ENCODE peak calls at places on chromosomes 3 and 15, in nine cellular contexts. One of them, this sample, is unnamed.

GRCh38 chr15:52164631-52165265 is 26.4 kb downstream of the GNB5 start:
- DNase-seq in mammary epithelial cell: no peak
- DNase-seq in psoas muscle: no peak
- DNase-seq in CD4-positive, CD25-positive, alpha-beta regulatory T cell: peak; percentile 15
- DNase-seq in WERI-Rb-1: no peak
- DNase-seq in CD8-positive, alpha-beta memory T cell: no peak
- DNase-seq in tibial nerve: no peak
- DNase-seq in IMR-90: peak; percentile 45
- DNase-seq in heart left ventricle: no peak
- DNase-seq in this sample: no peak

GRCh38 chr3:4744405-4745239 is 234.6 kb upstream of the BHLHE40 start:
- DNase-seq in psoas muscle: no peak
- DNase-seq in heart left ventricle: no peak
- DNase-seq in tibial nerve: no peak
- DNase-seq in IMR-90: peak; percentile 82
- DNase-seq in WERI-Rb-1: no peak
- DNase-seq in CD8-positive, alpha-beta memory T cell: no peak
- DNase-seq in CD4-positive, CD25-positive, alpha-beta regulatory T cell: no peak
- DNase-seq in mammary epithelial cell: no peak
- DNase-seq in this sample: no peak

GRCh38 chr15:23532019-23532418 is 33.5 kb upstream of the MKRN3 start:
- DNase-seq in CD4-positive, CD25-positive, alpha-beta regulatory T cell: no peak
- DNase-seq in WERI-Rb-1: peak; percentile 60
- DNase-seq in heart left ventricle: no peak
- DNase-seq in psoas muscle: no peak
- DNase-seq in tibial nerve: no peak
- DNase-seq in CD8-positive, alpha-beta memory T cell: no peak
- DNase-seq in mammary epithelial cell: no peak
- DNase-seq in IMR-90: no peak
- DNase-seq in this sample: no peak

GRCh38 chr3:38555926-38556325 is 59.8 kb downstream of the EXOG start:
- DNase-seq in CD4-positive, CD25-positive, alpha-beta regulatory T cell: no peak
- DNase-seq in tibial nerve: no peak
- DNase-seq in WERI-Rb-1: peak; percentile 6
- DNase-seq in CD8-positive, alpha-beta memory T cell: no peak
- DNase-seq in IMR-90: no peak
- DNase-seq in heart left ventricle: no peak
- DNase-seq in psoas muscle: no peak
- DNase-seq in mammary epithelial cell: no peak
- DNase-seq in this sample: no peak

GRCh38 chr15:85380860-85381535 is 595 bp downstream of the AKAP13 start:
- DNase-seq in mammary epithelial cell: no peak
- DNase-seq in WERI-Rb-1: no peak
- DNase-seq in CD4-positive, CD25-positive, alpha-beta regulatory T cell: peak; percentile 62
- DNase-seq in psoas muscle: peak; percentile 71
- DNase-seq in heart left ventricle: peak; percentile 62
- DNase-seq in tibial nerve: peak; percentile 22
- DNase-seq in IMR-90: no peak
- DNase-seq in CD8-positive, alpha-beta memory T cell: peak; percentile 65
- DNase-seq in this sample: no peak

GRCh38 chr15:99305761-99306505 is 54.7 kb downstream of the LRRC28 start:
- DNase-seq in WERI-Rb-1: peak; percentile 64
- DNase-seq in CD8-positive, alpha-beta memory T cell: no peak
- DNase-seq in mammary epithelial cell: peak; percentile 68
- DNase-seq in tibial nerve: peak; percentile 46
- DNase-seq in heart left ventricle: peak; percentile 61
- DNase-seq in psoas muscle: peak; percentile 93
- DNase-seq in IMR-90: peak; percentile 87
- DNase-seq in CD4-positive, CD25-positive, alpha-beta regulatory T cell: no peak
- DNase-seq in this sample: peak; percentile 65

GRCh38 chr3:177633671-177634207 is 436.5 kb upstream of the TBL1XR1 start:
- DNase-seq in mammary epithelial cell: no peak
- DNase-seq in IMR-90: peak; percentile 89
- DNase-seq in psoas muscle: no peak
- DNase-seq in tibial nerve: no peak
- DNase-seq in WERI-Rb-1: no peak
- DNase-seq in CD4-positive, CD25-positive, alpha-beta regulatory T cell: no peak
- DNase-seq in CD8-positive, alpha-beta memory T cell: no peak
- DNase-seq in heart left ventricle: no peak
- DNase-seq in this sample: no peak

GRCh38 chr3:7788881-7789280 is 712.7 kb upstream of the LMCD1 start:
- DNase-seq in heart left ventricle: no peak
- DNase-seq in tibial nerve: no peak
- DNase-seq in IMR-90: no peak
- DNase-seq in CD4-positive, CD25-positive, alpha-beta regulatory T cell: no peak
- DNase-seq in WERI-Rb-1: no peak
- DNase-seq in mammary epithelial cell: no peak
- DNase-seq in psoas muscle: no peak
- DNase-seq in CD8-positive, alpha-beta memory T cell: no peak
- DNase-seq in this sample: no peak

GRCh38 chr3:143885803-143886427 is 37.6 kb upstream of the SLC9A9 start:
- DNase-seq in heart left ventricle: no peak
- DNase-seq in CD8-positive, alpha-beta memory T cell: no peak
- DNase-seq in mammary epithelial cell: peak; percentile 23
- DNase-seq in psoas muscle: no peak
- DNase-seq in IMR-90: peak; percentile 34
- DNase-seq in CD4-positive, CD25-positive, alpha-beta regulatory T cell: peak; percentile 27
- DNase-seq in WERI-Rb-1: peak; percentile 19
- DNase-seq in tibial nerve: no peak
- DNase-seq in this sample: no peak

GRCh38 chr15:64068133-64068532 is 21.8 kb upstream of the DAPK2 start:
- DNase-seq in tibial nerve: no peak
- DNase-seq in mammary epithelial cell: no peak
- DNase-seq in IMR-90: no peak
- DNase-seq in heart left ventricle: no peak
- DNase-seq in CD4-positive, CD25-positive, alpha-beta regulatory T cell: no peak
- DNase-seq in CD8-positive, alpha-beta memory T cell: no peak
- DNase-seq in WERI-Rb-1: no peak
- DNase-seq in psoas muscle: no peak
- DNase-seq in this sample: no peak

GRCh38 chr3:55654123-55654787 is 167.1 kb upstream of the WNT5A start:
- DNase-seq in CD8-positive, alpha-beta memory T cell: no peak
- DNase-seq in WERI-Rb-1: no peak
- DNase-seq in tibial nerve: no peak
- DNase-seq in IMR-90: no peak
- DNase-seq in CD4-positive, CD25-positive, alpha-beta regulatory T cell: no peak
- DNase-seq in heart left ventricle: no peak
- DNase-seq in mammary epithelial cell: no peak
- DNase-seq in psoas muscle: no peak
- DNase-seq in this sample: no peak

GRCh38 chr15:24862726-24863521 is 91.9 kb upstream of the SNRPN start:
- DNase-seq in WERI-Rb-1: no peak
- DNase-seq in CD8-positive, alpha-beta memory T cell: no peak
- DNase-seq in heart left ventricle: no peak
- DNase-seq in IMR-90: peak; percentile 63
- DNase-seq in psoas muscle: no peak
- DNase-seq in CD4-positive, CD25-positive, alpha-beta regulatory T cell: no peak
- DNase-seq in tibial nerve: no peak
- DNase-seq in mammary epithelial cell: no peak
- DNase-seq in this sample: no peak

GRCh38 chr3:58900372-58900771 is 149.5 kb downstream of the CFAP20DC start:
- DNase-seq in WERI-Rb-1: no peak
- DNase-seq in CD8-positive, alpha-beta memory T cell: no peak
- DNase-seq in heart left ventricle: no peak
- DNase-seq in psoas muscle: no peak
- DNase-seq in IMR-90: no peak
- DNase-seq in tibial nerve: no peak
- DNase-seq in mammary epithelial cell: no peak
- DNase-seq in CD4-positive, CD25-positive, alpha-beta regulatory T cell: no peak
- DNase-seq in this sample: no peak

DNA sequence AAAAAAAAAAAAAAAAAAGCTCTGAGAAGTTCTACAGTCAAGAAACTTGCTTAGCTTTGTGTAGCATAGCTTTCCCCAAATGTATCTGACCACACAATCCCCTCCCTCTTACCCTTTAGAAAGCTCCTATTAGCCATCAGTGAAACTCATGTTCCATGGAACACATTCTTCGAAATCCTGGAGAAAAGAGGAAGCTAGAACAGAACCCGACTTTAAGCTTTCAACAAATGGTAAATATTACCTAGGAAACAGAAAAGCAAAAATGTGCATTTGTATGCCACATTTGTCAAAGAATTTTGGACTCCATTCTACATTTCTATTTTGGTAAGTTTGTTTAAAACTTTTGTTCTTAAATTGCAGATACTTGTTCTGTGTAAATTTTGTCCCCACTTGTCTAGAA is 17.4 kb upstream of the CRTC3 start:
- DNase-seq in tibial nerve: no peak
- DNase-seq in heart left ventricle: no peak
- DNase-seq in psoas muscle: no peak
- DNase-seq in CD4-positive, CD25-positive, alpha-beta regulatory T cell: no peak
- DNase-seq in mammary epithelial cell: no peak
- DNase-seq in WERI-Rb-1: no peak
- DNase-seq in IMR-90: no peak
- DNase-seq in CD8-positive, alpha-beta memory T cell: no peak
- DNase-seq in this sample: no peak
- H3K27ac ChIP-seq in tibial nerve: no peak overlapping the region
- H3K27ac ChIP-seq in heart left ventricle: no peak overlapping the region
- H3K27ac ChIP-seq in psoas muscle: no peak overlapping the region
- H3K27ac ChIP-seq in CD4-positive, CD25-positive, alpha-beta regulatory T cell: no peak overlapping the region
- H3K27ac ChIP-seq in mammary epithelial cell: no peak overlapping the region
- H3K27ac ChIP-seq in WERI-Rb-1: no peak overlapping the region
- H3K27ac ChIP-seq in IMR-90: no peak overlapping the region
- H3K27ac ChIP-seq in CD8-positive, alpha-beta memory T cell: no peak overlapping the region
- H3K27ac ChIP-seq in this sample: no peak overlapping the region

GRCh38 chr15:45113380-45113990 is 487 bp downstream of the DUOX2 start:
- DNase-seq in tibial nerve: no peak
- DNase-seq in mammary epithelial cell: no peak
- DNase-seq in CD8-positive, alpha-beta memory T cell: no peak
- DNase-seq in CD4-positive, CD25-positive, alpha-beta regulatory T cell: no peak
- DNase-seq in IMR-90: no peak
- DNase-seq in psoas muscle: no peak
- DNase-seq in heart left ventricle: no peak
- DNase-seq in WERI-Rb-1: no peak
- DNase-seq in this sample: no peak
- H3K27me3 ChIP-seq in tibial nerve: peaks cover 8% of the 10 kb centered on the region
- H3K27me3 ChIP-seq in mammary epithelial cell: peaks cover 58% of the 10 kb centered on the region
- H3K27me3 ChIP-seq in CD8-positive, alpha-beta memory T cell: peaks cover 63% of the 10 kb centered on the region
- H3K27me3 ChIP-seq in CD4-positive, CD25-positive, alpha-beta regulatory T cell: peaks cover 25% of the 10 kb centered on the region
- H3K27me3 ChIP-seq in IMR-90: peaks cover 82% of the 10 kb centered on the region
- H3K27me3 ChIP-seq in psoas muscle: peaks cover 3% of the 10 kb centered on the region
- H3K27me3 ChIP-seq in heart left ventricle: peaks cover 87% of the 10 kb centered on the region
- H3K27me3 ChIP-seq in WERI-Rb-1: peaks cover 50% of the 10 kb centered on the region
- H3K27me3 ChIP-seq in this sample: peaks cover 17% of the 10 kb centered on the region

GRCh38 chr3:52002768-52003167 is 7.1 kb upstream of the RPL29 start:
- DNase-seq in psoas muscle: no peak
- DNase-seq in heart left ventricle: no peak
- DNase-seq in mammary epithelial cell: no peak
- DNase-seq in tibial nerve: no peak
- DNase-seq in IMR-90: no peak
- DNase-seq in WERI-Rb-1: no peak
- DNase-seq in CD8-positive, alpha-beta memory T cell: no peak
- DNase-seq in CD4-positive, CD25-positive, alpha-beta regulatory T cell: no peak
- DNase-seq in this sample: no peak

GRCh38 chr3:52006017-52006819 is 10.5 kb upstream of the RPL29 start:
- DNase-seq in tibial nerve: no peak
- DNase-seq in heart left ventricle: no peak
- DNase-seq in mammary epithelial cell: no peak
- DNase-seq in CD4-positive, CD25-positive, alpha-beta regulatory T cell: no peak
- DNase-seq in IMR-90: no peak
- DNase-seq in WERI-Rb-1: no peak
- DNase-seq in psoas muscle: no peak
- DNase-seq in CD8-positive, alpha-beta memory T cell: no peak
- DNase-seq in this sample: no peak

GRCh38 chr3:52004906-52005395 is 9.3 kb upstream of the RPL29 start:
- DNase-seq in psoas muscle: no peak
- DNase-seq in IMR-90: no peak
- DNase-seq in mammary epithelial cell: no peak
- DNase-seq in CD8-positive, alpha-beta memory T cell: no peak
- DNase-seq in CD4-positive, CD25-positive, alpha-beta regulatory T cell: no peak
- DNase-seq in WERI-Rb-1: peak; percentile 51
- DNase-seq in tibial nerve: no peak
- DNase-seq in heart left ventricle: no peak
- DNase-seq in this sample: no peak

GRCh38 chr3:52005571-52005986 is 9.9 kb upstream of the RPL29 start:
- DNase-seq in IMR-90: peak; percentile 82
- DNase-seq in CD4-positive, CD25-positive, alpha-beta regulatory T cell: no peak
- DNase-seq in mammary epithelial cell: peak; percentile 63
- DNase-seq in CD8-positive, alpha-beta memory T cell: no peak
- DNase-seq in heart left ventricle: peak; percentile 59
- DNase-seq in WERI-Rb-1: peak; percentile 81
- DNase-seq in tibial nerve: no peak
- DNase-seq in psoas muscle: no peak
- DNase-seq in this sample: no peak

DNA sequence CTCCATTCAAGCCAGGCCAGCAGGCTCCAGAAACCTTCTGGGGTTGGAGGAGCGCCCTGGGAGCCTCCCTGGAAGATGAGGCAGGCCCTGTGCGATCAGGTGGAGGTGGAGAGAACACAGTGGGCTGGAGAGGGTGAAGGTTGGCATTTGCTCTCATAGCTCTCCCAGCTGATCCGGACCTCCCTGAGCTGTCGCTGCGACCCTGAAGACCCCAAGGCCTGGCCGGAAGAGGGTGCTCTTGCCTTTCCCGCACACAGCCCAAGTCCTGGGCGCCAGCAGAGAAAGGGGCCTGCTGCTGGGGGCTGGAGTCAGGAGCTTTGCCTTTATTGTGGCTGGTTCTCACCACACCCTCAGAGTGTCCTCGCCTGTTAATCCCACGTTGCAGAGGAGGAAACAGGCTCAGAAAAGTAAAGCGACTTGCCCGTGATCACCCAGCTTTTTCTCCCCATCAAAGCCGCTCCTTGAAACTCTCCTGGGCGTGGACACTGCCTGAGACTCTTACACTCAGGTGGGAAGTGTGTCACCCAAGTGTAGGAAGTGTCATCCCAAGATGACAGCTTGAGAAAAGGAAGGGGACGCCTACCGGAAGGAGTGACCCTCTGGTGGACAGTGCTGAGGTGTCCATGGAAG is 8.6 kb upstream of the RPL29 start:
- DNase-seq in IMR-90: peak; percentile 48
- DNase-seq in heart left ventricle: peak; percentile 72
- DNase-seq in CD4-positive, CD25-positive, alpha-beta regulatory T cell: no peak
- DNase-seq in tibial nerve: no peak
- DNase-seq in WERI-Rb-1: peak; percentile 91
- DNase-seq in mammary epithelial cell: no peak
- DNase-seq in CD8-positive, alpha-beta memory T cell: no peak
- DNase-seq in psoas muscle: peak; percentile 81
- DNase-seq in this sample: no peak
- H3K27ac ChIP-seq in IMR-90: no peak overlapping the region
- H3K27ac ChIP-seq in heart left ventricle: no peak overlapping the region
- H3K27ac ChIP-seq in CD4-positive, CD25-positive, alpha-beta regulatory T cell: no peak overlapping the region
- H3K27ac ChIP-seq in tibial nerve: peak overlapping the region; percentile 56
- H3K27ac ChIP-seq in WERI-Rb-1: peak overlapping the region; percentile 61
- H3K27ac ChIP-seq in mammary epithelial cell: no peak overlapping the region
- H3K27ac ChIP-seq in CD8-positive, alpha-beta memory T cell: no peak overlapping the region
- H3K27ac ChIP-seq in psoas muscle: no peak overlapping the region
- H3K27ac ChIP-seq in this sample: peak overlapping the region; percentile 74

GRCh38 chr3:149572796-149573414 is 84.9 kb downstream of the WWTR1 start:
- DNase-seq in IMR-90: peak; percentile 85
- DNase-seq in heart left ventricle: no peak
- DNase-seq in tibial nerve: no peak
- DNase-seq in mammary epithelial cell: peak; percentile 73
- DNase-seq in psoas muscle: no peak
- DNase-seq in WERI-Rb-1: no peak
- DNase-seq in CD8-positive, alpha-beta memory T cell: no peak
- DNase-seq in CD4-positive, CD25-positive, alpha-beta regulatory T cell: no peak
- DNase-seq in this sample: no peak
- H3K27me3 ChIP-seq in IMR-90: no peaks in the 10 kb centered on the region
- H3K27me3 ChIP-seq in heart left ventricle: no peaks in the 10 kb centered on the region
- H3K27me3 ChIP-seq in tibial nerve: no peaks in the 10 kb centered on the region
- H3K27me3 ChIP-seq in mammary epithelial cell: no peaks in the 10 kb centered on the region
- H3K27me3 ChIP-seq in psoas muscle: no peaks in the 10 kb centered on the region
- H3K27me3 ChIP-seq in WERI-Rb-1: no peaks in the 10 kb centered on the region
- H3K27me3 ChIP-seq in CD8-positive, alpha-beta memory T cell: no peaks in the 10 kb centered on the region
- H3K27me3 ChIP-seq in CD4-positive, CD25-positive, alpha-beta regulatory T cell: no peaks in the 10 kb centered on the region
- H3K27me3 ChIP-seq in this sample: no peaks in the 10 kb centered on the region

This sample was measured in right atrium auricular region.